ENCODE peak calls at places on chromosome 12, in eight cellular contexts. B, D, C, Q, S, L, K and P are unnamed samples.

GRCh38 chr12:121064116-121064515 is 25.1 kb upstream of the OASL start:
- DNase-seq in D (no peak), L (no peak), Q (no peak), S (no peak), B (no peak), K (no peak), C (no peak), P (no peak)

GRCh38 chr12:20030847-20031246 is 337.5 kb upstream of the PDE3A start:
- DNase-seq in K (no peak), S (no peak), C (no peak), L (no peak), B (no peak), D (peak), Q (no peak), P (no peak)

GRCh38 chr12:132229423-132229760 is 85.1 kb downstream of the NOC4L start:
- DNase-seq in L (no peak), S (no peak), Q (no peak), D (no peak), B (no peak), C (no peak), K (no peak), P (no peak)

GRCh38 chr12:132151766-132152410 is 7.6 kb downstream of the NOC4L start:
- DNase-seq in S (no peak), K (no peak), B (no peak), L (no peak), Q (no peak), D (no peak), C (no peak), P (no peak)

GRCh38 chr12:131536337-131536736 is 174.6 kb upstream of the SFSWAP start:
- DNase-seq in L (no peak), Q (no peak), B (no peak), C (no peak), K (peak), S (peak), D (no peak), P (no peak)

GRCh38 chr12:107320929-107321618 is 227.7 kb upstream of the CRY1 start:
- DNase-seq in B (no peak), K (peak), S (peak), L (peak), C (peak), Q (peak), D (no peak), P (no peak)

GRCh38 chr12:112380663-112381420 is 1.4 kb downstream of the HECTD4 start:
- DNase-seq in K (peak), Q (peak), C (peak), D (no peak), L (no peak), B (no peak), S (no peak), P (no peak)

GRCh38 chr12:572532-572899 is 90.7 kb downstream of the NINJ2 start:
- DNase-seq in Q (no peak), L (no peak), K (no peak), S (no peak), C (peak), B (no peak), D (no peak), P (no peak)

GRCh38 chr12:52691076-52691764 is 11.0 kb upstream of the KRT1 start:
- DNase-seq in K (peak), S (peak), B (no peak), C (no peak), D (no peak), Q (peak), L (no peak), P (no peak)

GRCh38 chr12:19397534-19397933 is 41.8 kb upstream of the AEBP2 start:
- DNase-seq in S (no peak), B (no peak), D (no peak), L (no peak), C (peak), Q (no peak), K (no peak), P (no peak)

GRCh38 chr12:102478416-102479098 is 1.8 kb downstream of the IGF1 start:
- DNase-seq in C (no peak), D (peak), B (no peak), Q (no peak), K (peak), S (peak), L (peak), P (no peak)

GRCh38 chr12:58871557-58871956 is 48.7 kb downstream of the LRIG3 start:
- DNase-seq in B (no peak), S (no peak), C (peak), K (no peak), L (no peak), Q (no peak), D (no peak), P (no peak)

GRCh38 chr12:92942905-92943304 is 13.8 kb upstream of the EEA1 start:
- DNase-seq in L (no peak), D (no peak), K (no peak), B (no peak), C (peak), Q (no peak), S (no peak), P (no peak)

GRCh38 chr12:123576611-123577010 is 7.7 kb upstream of the TMED2 start:
- DNase-seq in D (no peak), L (no peak), C (peak), Q (no peak), B (no peak), K (no peak), S (no peak), P (no peak)

GRCh38 chr12:18432211-18432610 is 170.9 kb downstream of the PIK3C2G start:
- DNase-seq in D (no peak), C (no peak), Q (no peak), S (no peak), L (no peak), K (no peak), B (no peak), P (no peak)

GRCh38 chr12:101793401-101793800 is 37.4 kb downstream of the GNPTAB start:
- DNase-seq in C (peak), K (no peak), Q (no peak), S (no peak), D (no peak), B (no peak), L (no peak), P (no peak)

GRCh38 chr12:3135522-3136461 is 58.6 kb downstream of the TSPAN9 start:
- DNase-seq in C (peak), B (no peak), K (peak), D (peak), L (peak), Q (peak), S (peak), P (peak)

GRCh38 chr12:119565404-119565803 is 28.2 kb upstream of the TMEM233 start:
- DNase-seq in Q (no peak), L (no peak), S (no peak), C (no peak), K (no peak), B (no peak), D (no peak), P (no peak)

GRCh38 chr12:105214670-105215375 is 21.2 kb downstream of the APPL2 start:
- DNase-seq in Q (no peak), D (no peak), B (no peak), C (peak), K (no peak), L (no peak), S (no peak), P (no peak)

GRCh38 chr12:77060136-77060882 is 5.1 kb downstream of the E2F7 start:
- DNase-seq in B (no peak), D (no peak), Q (no peak), K (no peak), L (no peak), C (no peak), S (no peak), P (no peak)

GRCh38 chr12:42192258-42192657 is 45.8 kb downstream of the YAF2 start:
- DNase-seq in D (no peak), B (no peak), S (no peak), Q (no peak), L (no peak), K (no peak), C (no peak), P (no peak)

GRCh38 chr12:57483466-57483865 is 3.8 kb upstream of the ARHGAP9 start:
- DNase-seq in C (peak), D (no peak), Q (no peak), K (no peak), L (no peak), B (no peak), S (no peak), P (no peak)

GRCh38 chr12:58009355-58009754 is 68.0 kb downstream of the ATP23 start:
- DNase-seq in S (no peak), C (peak), Q (no peak), D (no peak), L (no peak), B (no peak), K (no peak), P (no peak)

GRCh38 chr12:96441811-96442210 is 41.6 kb upstream of the CDK17 start:
- DNase-seq in L (no peak), C (no peak), Q (no peak), S (no peak), K (no peak), B (no peak), D (no peak), P (no peak)

GRCh38 chr12:106632797-106633450 is 50.1 kb downstream of the RFX4 start:
- DNase-seq in D (no peak), C (no peak), K (no peak), S (no peak), L (no peak), Q (no peak), B (no peak), P (no peak)

GRCh38 chr12:6745751-6746525 is 7.0 kb downstream of the MLF2 start:
- DNase-seq in C (no peak), K (no peak), S (no peak), L (no peak), D (no peak), B (no peak), Q (no peak), P (no peak)

GRCh38 chr12:110107369-110108281 is 16.5 kb upstream of the IFT81 start:
- DNase-seq in B (no peak), Q (no peak), D (no peak), S (no peak), C (peak), K (no peak), L (no peak), P (no peak)

GRCh38 chr12:80470403-80470802 is 26.4 kb downstream of the PTPRQ start:
- DNase-seq in B (no peak), Q (no peak), L (no peak), S (no peak), C (no peak), K (no peak), D (no peak), P (no peak)

GRCh38 chr12:7542813-7543212 is 39.2 kb upstream of the CD163 start:
- DNase-seq in K (no peak), L (no peak), S (no peak), B (no peak), C (peak), D (no peak), Q (no peak), P (no peak)

GRCh38 chr12:105805730-105806390 is 332.9 kb downstream of the NUAK1 start:
- DNase-seq in L (no peak), C (no peak), D (no peak), S (no peak), K (no peak), B (no peak), Q (no peak), P (no peak)

GRCh38 chr12:55470088-55470830 is at the start of gene OR6C70:
- DNase-seq in D (no peak), S (no peak), K (no peak), C (no peak), Q (no peak), B (no peak), L (no peak), P (no peak)

GRCh38 chr12:79531547-79531946 is 159.2 kb downstream of the PAWR start:
- DNase-seq in B (no peak), D (no peak), K (no peak), L (no peak), Q (no peak), S (no peak), C (peak), P (no peak)

GRCh38 chr12:106247731-106248176 is at the start of gene CKAP4:
- DNase-seq in Q (peak), S (peak), B (no peak), C (peak), D (peak), L (peak), K (peak), P (no peak)